ENCODE peak calls at places on chromosomes 11 and 22, in ten cellular contexts. O is body of pancreas, E is BE2C, F is testis, J is suprapubic skin, G is uterus, L is cardiac fibroblast, M is MCF 10A, T is hepatocyte, I is left ventricle myocardium inferior. Z is an unnamed sample.
A peak's percentile ranks its signal among the peaks of the same experiment; 100 is the strongest.

GRCh38 chr11:6572215-6572614 is 31.2 kb downstream of the RRP8 start:
- DNase-seq in L (peak; percentile 81), F (no peak), J (no peak), E (no peak), T (no peak), G (no peak), O (no peak), I (no peak), M (peak; percentile 26), Z (no peak)

GRCh38 chr11:29623144-29623722 is 393.6 kb downstream of the KCNA4 start:
- DNase-seq in O (no peak), F (no peak), T (no peak), L (no peak), E (no peak), J (no peak), M (no peak), I (no peak), G (no peak), Z (no peak)

GRCh38 chr11:46315033-46315738 is 32.1 kb upstream of the DGKZ start:
- DNase-seq in F (peak; percentile 80), J (no peak), M (peak; percentile 87), T (peak; percentile 81), I (peak; percentile 60), O (peak; percentile 80), G (peak; percentile 58), L (peak; percentile 86), E (peak; percentile 77), Z (no peak)

GRCh38 chr11:64077607-64078006 is 41.9 kb downstream of the FLRT1 start:
- DNase-seq in L (no peak), T (no peak), M (no peak), J (no peak), G (no peak), F (no peak), I (no peak), E (no peak), O (no peak), Z (no peak)

GRCh38 chr22:25054943-25055511 is 102.5 kb downstream of the KIAA1671 start:
- DNase-seq in L (no peak), E (no peak), O (no peak), G (no peak), T (no peak), I (no peak), M (no peak), F (peak; percentile 52), J (no peak), Z (no peak)

GRCh38 chr11:611001-611996 is 4.5 kb downstream of the IRF7 start:
- DNase-seq in L (no peak), J (no peak), G (no peak), M (no peak), T (no peak), F (peak; percentile 55), E (no peak), I (no peak), O (no peak), Z (no peak)

GRCh38 chr11:76588455-76589325 is 81.9 kb downstream of the LRRC32 start:
- DNase-seq in J (peak; percentile 84), I (peak; percentile 74), E (no peak), T (peak; percentile 65), L (peak; percentile 84), O (no peak), G (no peak), F (no peak), M (no peak), Z (no peak)

GRCh38 chr11:125402436-125402835 is 93.6 kb downstream of the FEZ1 start:
- DNase-seq in G (no peak), M (peak; percentile 21), O (no peak), J (no peak), F (no peak), I (no peak), E (no peak), T (peak; percentile 40), L (peak; percentile 41), Z (no peak)

GRCh38 chr11:72802822-72803221 is 9.0 kb upstream of the STARD10 start:
- DNase-seq in I (no peak), O (no peak), J (no peak), G (no peak), T (no peak), L (no peak), M (no peak), E (no peak), F (no peak), Z (no peak)

GRCh38 chr11:130459521-130459920 is 11.1 kb downstream of the ADAMTS15 start:
- DNase-seq in L (no peak), E (no peak), M (no peak), T (no peak), O (no peak), G (no peak), I (no peak), J (no peak), F (no peak), Z (no peak)

GRCh38 chr11:10484461-10485180 is 29.6 kb downstream of the AMPD3 start:
- DNase-seq in L (no peak), M (no peak), F (no peak), G (no peak), J (peak; percentile 49), E (no peak), I (no peak), T (no peak), O (no peak), Z (peak; percentile 57)

GRCh38 chr11:17578958-17579357 is 31.9 kb downstream of the OTOG start:
- DNase-seq in G (no peak), L (no peak), F (no peak), O (no peak), M (no peak), I (peak; percentile 25), E (no peak), T (no peak), J (peak; percentile 43), Z (peak; percentile 40)

GRCh38 chr22:38760477-38761201 is 4.8 kb upstream of the SUN2 start:
- DNase-seq in G (no peak), J (no peak), M (no peak), O (no peak), L (peak; percentile 54), F (no peak), I (no peak), E (peak; percentile 91), T (no peak), Z (no peak)

GRCh38 chr11:17512101-17512500 is 32.1 kb downstream of the USH1C start:
- DNase-seq in I (no peak), L (no peak), F (no peak), T (no peak), J (no peak), E (no peak), O (no peak), G (no peak), M (no peak), Z (no peak)

GRCh38 chr22:50569896-50570535 is 7.3 kb upstream of the SYCE3 start:
- DNase-seq in M (no peak), I (no peak), E (no peak), O (no peak), T (no peak), L (no peak), J (no peak), G (no peak), F (no peak), Z (no peak)

GRCh38 chr11:133078591-133079179 is 453.6 kb downstream of the OPCML start:
- DNase-seq in E (peak; percentile 56), O (peak; percentile 46), I (no peak), G (no peak), M (no peak), J (peak; percentile 47), L (peak; percentile 43), T (peak; percentile 76), F (peak; percentile 79), Z (no peak)

GRCh38 chr11:110130642-110131238 is 37.5 kb downstream of the ZC3H12C start:
- DNase-seq in F (no peak), L (peak; percentile 70), M (no peak), T (peak; percentile 16), O (no peak), I (no peak), G (no peak), E (peak; percentile 90), J (no peak), Z (no peak)

GRCh38 chr11:32385998-32386397 is 49.3 kb downstream of the WT1 start:
- DNase-seq in T (peak; percentile 76), F (peak; percentile 51), I (no peak), J (no peak), G (peak; percentile 41), M (peak; percentile 65), L (peak; percentile 75), E (peak; percentile 54), O (no peak), Z (no peak)

GRCh38 chr11:37525336-37525735 is 927.3 kb upstream of the RAG2 start:
- DNase-seq in T (no peak), O (no peak), L (peak; percentile 40), J (no peak), M (no peak), G (no peak), F (no peak), E (no peak), I (no peak), Z (no peak)
- TF ChIP-seq CTCF in T (no peak), O (no peak), L (no peak), J (no peak), M (peak; percentile 30), G (no peak), F (peak; percentile 13), E (no peak), I (no peak), Z (no peak)

GRCh38 chr11:15074206-15075161 is 1.1 kb downstream of the CALCB start:
- DNase-seq in T (peak; percentile 92), J (peak; percentile 80), M (peak; percentile 87), O (peak; percentile 93), F (peak; percentile 94), E (peak; percentile 84), I (peak; percentile 81), L (peak; percentile 74), G (peak; percentile 39), Z (no peak)
- TF ChIP-seq CTCF in T (peak; percentile 76), J (peak; percentile 54), M (peak; percentile 84), O (peak; percentile 85), F (peak; percentile 71), E (peak; percentile 61), I (peak; percentile 78), L (peak; percentile 87), G (peak; percentile 41), Z (peak; percentile 60)

GRCh38 chr11:84714316-84714780 is 912.8 kb downstream of the DLG2 start:
- DNase-seq in I (peak; percentile 29), M (peak; percentile 76), G (no peak), E (peak; percentile 38), T (peak; percentile 83), O (peak; percentile 77), J (no peak), F (peak; percentile 71), L (peak; percentile 5), Z (no peak)
- TF ChIP-seq CTCF in I (peak; percentile 55), M (peak; percentile 39), G (no peak), E (peak; percentile 69), T (peak; percentile 65), O (peak; percentile 57), J (peak; percentile 14), F (no peak), L (peak; percentile 33), Z (no peak)

DNA sequence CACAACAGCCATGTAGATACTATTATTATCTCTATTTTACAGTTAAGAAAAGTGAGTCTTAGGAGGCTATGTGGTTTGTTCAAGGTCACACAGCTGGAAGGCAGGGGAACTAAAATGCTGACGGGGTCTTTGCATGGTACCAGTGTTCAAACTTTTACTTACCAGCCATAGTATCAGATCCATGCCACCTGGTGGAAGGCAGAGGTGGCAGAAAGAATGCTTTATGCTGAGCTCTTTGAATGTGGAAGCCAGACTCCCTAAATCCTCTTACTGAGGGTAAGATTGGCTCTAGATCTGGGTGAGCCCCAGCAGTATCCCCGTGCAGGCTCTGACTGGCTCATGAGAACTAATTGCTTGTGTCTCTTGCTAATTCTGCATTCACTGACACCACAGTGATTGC is 54.3 kb upstream of the NAV2 start:
- DNase-seq in G (no peak), E (no peak), L (no peak), J (no peak), T (no peak), F (no peak), M (peak; percentile 24), O (no peak), I (no peak), Z (no peak)
- TF ChIP-seq CTCF in G (no peak), E (no peak), L (peak; percentile 12), J (no peak), T (no peak), F (no peak), M (no peak), O (no peak), I (peak; percentile 30), Z (no peak)

Z was measured in coronary artery.